ENCODE peak calls at places on chromosomes 13 and 19, in ten cellular contexts. V is activated naive CD8-positive, alpha-beta T cell treated with anti-CD3 and anti-CD28 coated beads for 36 hours; W is stimulated activated CD4-positive, alpha-beta T cell treated with anti-CD3 and anti-CD28 coated beads, Interleukin-1b, Interleukin-23, amount 100 ng/mL, for 4 hours; G is left cardiac atrium; Y is anterior cingulate cortex; O is NCI-H1048; F is aorta; L is MCF 10A; X is RKO; A is upper lobe of left lung. C is an unnamed sample.

GRCh38 chr19:41937525-41937924 is 9.3 kb upstream of the ERFL start:
- DNase-seq in V (no peak), G (no peak), L (no peak), W (no peak), Y (no peak), X (no peak), O (no peak), A (no peak), F (no peak), C (no peak)

GRCh38 chr13:57630661-57631606 is 610 bp upstream of the PCDH17 start:
- DNase-seq in W (no peak), O (no peak), A (no peak), V (no peak), F (peak; percentile 67), G (no peak), X (no peak), Y (peak; percentile 49), L (no peak), C (no peak)

GRCh38 chr13:63497601-63498000 is 2082.0 kb upstream of the PCDH20 start:
- DNase-seq in Y (no peak), W (no peak), V (no peak), X (no peak), O (no peak), F (no peak), A (no peak), G (no peak), L (no peak), C (no peak)

GRCh38 chr19:51259348-51260245 is 8.7 kb downstream of the SIGLECL1 start:
- DNase-seq in A (peak; percentile 23), W (peak; percentile 3), V (peak; percentile 19), Y (peak; percentile 51), O (no peak), L (peak; percentile 28), G (no peak), X (peak; percentile 29), F (no peak), C (no peak)

GRCh38 chr13:27258637-27259377 is 7.4 kb downstream of the RPL21 start:
- DNase-seq in F (no peak), G (no peak), W (no peak), Y (no peak), A (no peak), X (peak; percentile 44), V (no peak), O (no peak), L (no peak), C (no peak)

GRCh38 chr19:49213791-49214190 is 56.2 kb downstream of the TRPM4 start:
- DNase-seq in O (no peak), V (no peak), F (no peak), L (no peak), Y (no peak), G (no peak), W (no peak), X (no peak), A (no peak), C (no peak)

GRCh38 chr19:55700813-55701212 is 25.8 kb downstream of the EPN1 start:
- DNase-seq in O (no peak), A (no peak), Y (no peak), F (peak; percentile 64), W (no peak), X (no peak), L (no peak), V (no peak), G (no peak), C (no peak)

GRCh38 chr19:34226036-34226435 is 28.3 kb upstream of the GARRE1 start:
- DNase-seq in G (no peak), X (no peak), W (no peak), F (no peak), Y (no peak), A (no peak), O (no peak), L (no peak), V (no peak), C (no peak)

GRCh38 chr13:29961036-29961685 is 110.7 kb upstream of the UBL3 start:
- DNase-seq in L (no peak), O (no peak), A (no peak), Y (no peak), X (no peak), W (no peak), F (no peak), G (no peak), V (no peak), C (no peak)

GRCh38 chr13:86601351-86601750 is 802.1 kb upstream of the SLITRK6 start:
- DNase-seq in G (no peak), L (peak; percentile 18), V (no peak), F (no peak), O (no peak), W (no peak), X (peak; percentile 41), Y (no peak), A (no peak), C (no peak)

GRCh38 chr19:46428278-46429141 is at the start of gene PNMA8C:
- DNase-seq in W (no peak), O (no peak), Y (peak; percentile 89), V (peak; percentile 66), A (peak; percentile 22), L (peak; percentile 11), X (no peak), G (peak; percentile 89), F (peak; percentile 95), C (peak; percentile 61)

GRCh38 chr19:16836115-16836905 is 7.1 kb downstream of the SIN3B start:
- DNase-seq in F (no peak), V (no peak), O (no peak), L (peak; percentile 16), Y (no peak), W (no peak), G (no peak), X (no peak), A (peak; percentile 36), C (no peak)

GRCh38 chr13:30804474-30804873 is 69.1 kb downstream of the ALOX5AP start:
- DNase-seq in O (no peak), W (no peak), Y (no peak), X (no peak), F (no peak), G (no peak), A (no peak), V (no peak), L (no peak), C (no peak)

GRCh38 chr13:100338265-100338664 is 249.4 kb downstream of the PCCA start:
- DNase-seq in W (no peak), V (no peak), O (no peak), L (peak; percentile 14), A (no peak), X (no peak), F (no peak), Y (no peak), G (no peak), C (no peak)

GRCh38 chr13:21240586-21240985 is 64.1 kb downstream of the MRPL57 start:
- DNase-seq in L (peak; percentile 23), V (no peak), W (no peak), Y (no peak), X (peak; percentile 88), O (no peak), F (no peak), G (no peak), A (no peak), C (no peak)

GRCh38 chr19:18436651-18437478 is 1.1 kb downstream of the ISYNA1 start:
- DNase-seq in F (peak; percentile 92), A (peak; percentile 79), L (no peak), V (peak; percentile 88), O (peak; percentile 71), Y (peak; percentile 50), G (peak; percentile 90), X (no peak), W (peak; percentile 54), C (peak; percentile 91)

GRCh38 chr19:2150794-2151338 is 500 bp downstream of the AP3D1 start:
- DNase-seq in X (no peak), L (peak; percentile 20), V (peak; percentile 23), G (no peak), A (peak; percentile 30), W (no peak), Y (no peak), F (no peak), O (no peak), C (peak; percentile 34)

GRCh38 chr13:51283361-51283760 is 56.1 kb upstream of the SERPINE3 start:
- DNase-seq in A (no peak), X (no peak), G (no peak), F (no peak), V (no peak), W (no peak), O (no peak), Y (no peak), L (no peak), C (no peak)

GRCh38 chr13:24165746-24166145 is 5.2 kb downstream of the SPATA13 start:
- DNase-seq in Y (no peak), X (no peak), L (no peak), W (no peak), A (no peak), O (no peak), F (no peak), G (no peak), V (no peak), C (no peak)

GRCh38 chr13:80871481-80871880 is 530.6 kb upstream of the SPRY2 start:
- DNase-seq in W (no peak), X (no peak), F (no peak), L (peak; percentile 58), Y (no peak), A (no peak), V (no peak), O (no peak), G (no peak), C (no peak)

GRCh38 chr19:328025-328505 is 16.5 kb downstream of the MIER2 start:
- DNase-seq in W (no peak), G (no peak), X (peak; percentile 15), V (no peak), L (no peak), F (no peak), O (no peak), Y (no peak), A (no peak), C (no peak)

GRCh38 chr13:98822238-98822606 is 69.8 kb upstream of the SLC15A1 start:
- DNase-seq in G (peak; percentile 45), L (no peak), Y (no peak), O (no peak), X (no peak), V (no peak), A (no peak), W (no peak), F (no peak), C (no peak)

GRCh38 chr13:112747256-112747655 is 57.4 kb downstream of the ATP11A start:
- DNase-seq in A (no peak), X (no peak), O (no peak), F (no peak), Y (no peak), G (no peak), L (no peak), W (no peak), V (no peak), C (no peak)

GRCh38 chr13:75197803-75198202 is 284.2 kb downstream of the TBC1D4 start:
- DNase-seq in A (no peak), X (no peak), W (no peak), F (no peak), G (no peak), Y (no peak), L (no peak), V (no peak), O (no peak), C (no peak)

GRCh38 chr19:50580970-50581636 is 12.9 kb upstream of the LRRC4B start:
- DNase-seq in G (no peak), F (no peak), L (no peak), O (no peak), X (no peak), A (no peak), W (no peak), V (no peak), Y (no peak), C (no peak)

GRCh38 chr13:110399801-110400200 is 92.7 kb downstream of the COL4A2 start:
- DNase-seq in G (no peak), F (no peak), X (no peak), L (no peak), V (no peak), W (no peak), O (no peak), A (no peak), Y (no peak), C (no peak)

GRCh38 chr13:37648604-37649003 is 50.0 kb upstream of the POSTN start:
- DNase-seq in V (no peak), W (no peak), F (no peak), Y (no peak), G (no peak), A (no peak), L (peak; percentile 16), O (no peak), X (no peak), C (no peak)

GRCh38 chr13:40626977-40627376 is 39.5 kb downstream of the FOXO1 start:
- DNase-seq in W (no peak), G (no peak), Y (no peak), X (no peak), F (no peak), V (no peak), L (no peak), O (no peak), A (no peak), C (no peak)

C was measured in heart right ventricle.